ENCODE peak calls at places on chromosomes 11 and 22, in four cellular contexts. H is cardiac fibroblast, W is T-helper 2 cell, I is A549. Y is an unnamed sample.

GRCh38 chr22:29306830-29307657 is 594 bp downstream of the GAS2L1 start:
- DNase-seq in H (peak), W (no peak), I (peak), Y (no peak)

GRCh38 chr22:20211997-20212753 is 55.9 kb downstream of the RTN4R start:
- DNase-seq in H (peak), W (no peak), I (no peak), Y (no peak)

GRCh38 chr11:17748761-17749721 is 14.5 kb downstream of the KCNC1 start:
- DNase-seq in H (no peak), W (no peak), I (no peak), Y (no peak)

GRCh38 chr11:121636341-121637176 is 183.8 kb upstream of the SORL1-AS1 start:
- DNase-seq in H (no peak), W (no peak), I (no peak), Y (no peak)

GRCh38 chr22:22772883-22773282 is 114.7 kb upstream of the IGLL5 start:
- DNase-seq in H (no peak), W (no peak), I (no peak), Y (no peak)

GRCh38 chr11:63165710-63166310 is 21.8 kb upstream of the SLC22A24 start:
- DNase-seq in H (no peak), W (no peak), I (no peak), Y (no peak)

GRCh38 chr22:49049691-49050090 is 778.0 kb downstream of the BRD1 start:
- DNase-seq in H (no peak), W (no peak), I (no peak), Y (no peak)

GRCh38 chr11:117096140-117096972 is 1.9 kb downstream of the SIK3 start:
- DNase-seq in H (peak), W (no peak), I (no peak), Y (peak)

GRCh38 chr11:72483412-72484186 is 49.3 kb upstream of the CLPB start:
- DNase-seq in H (peak), W (no peak), I (no peak), Y (no peak)

GRCh38 chr11:99069831-99070444 is 49.2 kb downstream of the CNTN5 start:
- DNase-seq in H (peak), W (no peak), I (no peak), Y (no peak)

GRCh38 chr22:30087611-30088010 is 7.3 kb downstream of the HORMAD2 start:
- DNase-seq in H (no peak), W (no peak), I (no peak), Y (no peak)

GRCh38 chr22:37431811-37432707 is 4.8 kb upstream of the ELFN2 start:
- DNase-seq in H (peak), W (no peak), I (peak), Y (no peak)

GRCh38 chr11:67267188-67268035 is 1.1 kb downstream of the GRK2 start:
- DNase-seq in H (no peak), W (no peak), I (no peak), Y (no peak)

GRCh38 chr11:118074785-118075184 is 2.1 kb upstream of the TMPRSS4 start:
- DNase-seq in H (no peak), W (no peak), I (no peak), Y (no peak)

GRCh38 chr11:26572770-26573402 is 823 bp upstream of the MUC15 start:
- DNase-seq in H (no peak), W (no peak), I (no peak), Y (no peak)

GRCh38 chr11:67060111-67060522 is 3.5 kb downstream of the RHOD start:
- DNase-seq in H (no peak), W (no peak), I (peak), Y (peak)

GRCh38 chr22:28297504-28297903 is 378.4 kb upstream of the PITPNB start:
- DNase-seq in H (peak), W (no peak), I (no peak), Y (no peak)

GRCh38 chr11:125188021-125188420 is 23.5 kb downstream of the PKNOX2 start:
- DNase-seq in H (no peak), W (no peak), I (no peak), Y (no peak)

GRCh38 chr11:83256602-83257340 is 29.4 kb downstream of the CCDC90B start:
- DNase-seq in H (no peak), W (no peak), I (no peak), Y (no peak)

GRCh38 chr11:93396356-93396755 is 65.8 kb downstream of the DEUP1 start:
- DNase-seq in H (no peak), W (no peak), I (no peak), Y (no peak)

GRCh38 chr11:34655335-34656008 is 34.6 kb downstream of the EHF start:
- DNase-seq in H (peak), W (no peak), I (no peak), Y (no peak)

GRCh38 chr11:106786251-106786650 is 232.0 kb downstream of the GUCY1A2 start:
- DNase-seq in H (peak), W (no peak), I (no peak), Y (no peak)

GRCh38 chr22:44839061-44839460 is 86.7 kb downstream of the ARHGAP8 start:
- DNase-seq in H (no peak), W (no peak), I (no peak), Y (no peak)

GRCh38 chr11:102727890-102728289 is 3.1 kb upstream of the MMP8 start:
- DNase-seq in H (peak), W (no peak), I (no peak), Y (no peak)

GRCh38 chr11:73429121-73429740 is 53.0 kb downstream of the RELT start:
- DNase-seq in H (peak), W (no peak), I (no peak), Y (no peak)

GRCh38 chr22:27603823-27604190 is 197.7 kb downstream of the MN1 start:
- DNase-seq in H (peak), W (no peak), I (no peak), Y (no peak)

GRCh38 chr22:27952091-27952490 is 33.0 kb upstream of the PITPNB start:
- DNase-seq in H (peak), W (no peak), I (no peak), Y (no peak)

GRCh38 chr11:109062445-109062844 is 359.5 kb upstream of the C11orf87 start:
- DNase-seq in H (peak), W (no peak), I (no peak), Y (no peak)

GRCh38 chr22:38871360-38872171 is 450 bp downstream of the CBX6 start:
- DNase-seq in H (no peak), W (no peak), I (no peak), Y (no peak)

GRCh38 chr11:120564573-120565301 is 53.2 kb downstream of the GRIK4 start:
- DNase-seq in H (peak), W (no peak), I (no peak), Y (no peak)

GRCh38 chr11:132718711-132719641 is 813.3 kb downstream of the OPCML start:
- DNase-seq in H (peak), W (no peak), I (no peak), Y (no peak)

GRCh38 chr11:26194871-26195270 is 137.1 kb upstream of the ANO3 start:
- DNase-seq in H (no peak), W (no peak), I (no peak), Y (no peak)

GRCh38 chr11:94835571-94835970 is 67.4 kb downstream of the AMOTL1 start:
- DNase-seq in H (peak), W (no peak), I (no peak), Y (no peak)